ENCODE peak calls at places on chromosomes 6 and 20, in seven cellular contexts. V is CD8-positive, alpha-beta T cell; H is left ventricle myocardium inferior; Q is H9; A is CD8-positive, alpha-beta memory T cell; Z is MM.1S; N is A549. U is an unnamed sample.

GRCh38 chr20:38601216-38602184 is at the start of gene ARHGAP40:
- DNase-seq in V (no peak), Q (peak; percentile 72), Z (peak; percentile 27), N (no peak), A (no peak), H (no peak), U (peak; percentile 29)

GRCh38 chr6:141988954-141989705 is 143.6 kb upstream of the GJE1 start:
- DNase-seq in N (peak; percentile 20), V (no peak), Q (peak; percentile 69), H (no peak), A (peak; percentile 11), Z (peak; percentile 28), U (peak; percentile 25)

GRCh38 chr6:88238065-88238464 is 71.9 kb upstream of the CNR1 start:
- DNase-seq in A (no peak), Z (peak; percentile 66), Q (peak; percentile 66), N (no peak), H (no peak), V (no peak), U (peak; percentile 34)

GRCh38 chr20:43755851-43756250 is 29.0 kb upstream of the GTSF1L start:
- DNase-seq in Z (no peak), N (no peak), Q (no peak), A (no peak), V (no peak), H (no peak), U (no peak)

GRCh38 chr6:164010446-164011071 is 596.0 kb downstream of the QKI start:
- DNase-seq in Z (no peak), A (no peak), V (no peak), Q (no peak), H (peak; percentile 29), N (no peak), U (no peak)

GRCh38 chr6:131976545-131977061 is 25.4 kb upstream of the CCN2 start:
- DNase-seq in V (no peak), H (no peak), N (no peak), A (no peak), Q (no peak), Z (no peak), U (no peak)

GRCh38 chr20:21047981-21048380 is 58.2 kb downstream of the LINC00237 start:
- DNase-seq in N (no peak), Q (no peak), A (no peak), V (no peak), H (no peak), Z (no peak), U (no peak)

GRCh38 chr6:80618953-80619352 is 512.5 kb downstream of the BCKDHB start:
- DNase-seq in V (no peak), H (no peak), A (no peak), N (no peak), Z (no peak), Q (no peak), U (no peak)

GRCh38 chr6:16335176-16335575 is 96.8 kb downstream of the GMPR start:
- DNase-seq in A (no peak), N (no peak), H (no peak), V (no peak), Z (no peak), Q (no peak), U (no peak)

GRCh38 chr6:85662251-85662650 is 19.6 kb upstream of the SYNCRIP start:
- DNase-seq in Q (no peak), H (no peak), A (no peak), Z (no peak), V (no peak), N (no peak), U (no peak)

GRCh38 chr6:90790696-90791095 is 203.8 kb upstream of the MAP3K7 start:
- DNase-seq in V (no peak), Z (no peak), H (no peak), A (no peak), N (no peak), Q (no peak), U (no peak)

GRCh38 chr6:4192173-4192572 is 56.8 kb upstream of the ECI2 start:
- DNase-seq in A (no peak), H (no peak), Z (no peak), N (no peak), Q (no peak), V (no peak), U (no peak)

GRCh38 chr6:6220718-6221117 is 99.7 kb downstream of the F13A1 start:
- DNase-seq in Z (peak; percentile 9), N (no peak), H (no peak), A (no peak), V (no peak), Q (no peak), U (no peak)

GRCh38 chr6:6219716-6220115 is 100.7 kb downstream of the F13A1 start:
- DNase-seq in A (no peak), Z (no peak), H (no peak), Q (no peak), N (no peak), V (no peak), U (no peak)

GRCh38 chr6:6218246-6219085 is 102.0 kb downstream of the F13A1 start:
- DNase-seq in A (no peak), N (peak; percentile 6), V (no peak), Q (no peak), H (no peak), Z (no peak), U (no peak)

GRCh38 chr6:6221829-6222535 is 98.5 kb downstream of the F13A1 start:
- DNase-seq in Q (peak; percentile 58), A (no peak), V (no peak), H (no peak), Z (no peak), N (no peak), U (peak; percentile 81)

GRCh38 chr6:6217838-6218237 is 102.6 kb downstream of the F13A1 start:
- DNase-seq in A (no peak), Q (no peak), V (no peak), N (no peak), H (no peak), Z (no peak), U (no peak)
- H3K27ac ChIP-seq in A (no peak overlapping the region), Q (no peak overlapping the region), V (no peak overlapping the region), N (no peak overlapping the region), H (no peak overlapping the region), Z (no peak overlapping the region), U (no peak overlapping the region)

GRCh38 chr6:33578164-33578563 is 1.9 kb downstream of the BAK1 start:
- DNase-seq in A (no peak), Q (no peak), Z (no peak), V (no peak), H (no peak), N (no peak), U (no peak)
- H3K27ac ChIP-seq in A (peak overlapping the region; percentile 90), Q (no peak overlapping the region), Z (peak overlapping the region; percentile 77), V (peak overlapping the region; percentile 85), H (peak overlapping the region; percentile 92), N (no peak overlapping the region), U (no peak overlapping the region)

GRCh38 chr20:63214514-63214913 is 1.4 kb downstream of the YTHDF1 start:
- DNase-seq in Q (no peak), Z (no peak), V (no peak), H (no peak), A (no peak), N (no peak), U (no peak)
- H3K27ac ChIP-seq in Q (no peak overlapping the region), Z (no peak overlapping the region), V (no peak overlapping the region), H (no peak overlapping the region), A (no peak overlapping the region), N (peak overlapping the region; percentile 96), U (peak overlapping the region; percentile 94)

GRCh38 chr6:33390767-33391277 is 801 bp upstream of the KIFC1 start:
- DNase-seq in Z (no peak), Q (no peak), H (no peak), A (no peak), V (no peak), N (no peak), U (no peak)

GRCh38 chr6:33391278-33392167 is at the start of gene KIFC1:
- DNase-seq in H (peak; percentile 99), Z (peak; percentile 99), V (peak; percentile 99), N (peak; percentile 92), Q (peak; percentile 99), A (peak; percentile 100), U (peak; percentile 100)

GRCh38 chr6:33392979-33393378 is 1.4 kb downstream of the KIFC1 start:
- DNase-seq in A (no peak), Q (no peak), Z (no peak), N (no peak), V (no peak), H (no peak), U (no peak)

GRCh38 chr6:33392168-33392947 is 735 bp downstream of the KIFC1 start:
- DNase-seq in Z (peak; percentile 26), N (no peak), Q (no peak), H (no peak), V (no peak), A (peak; percentile 35), U (peak; percentile 37)

GRCh38 chr6:33390173-33390572 is 1.4 kb upstream of the KIFC1 start:
- DNase-seq in H (no peak), Z (no peak), N (no peak), Q (no peak), A (no peak), V (no peak), U (no peak)
- H3K27ac ChIP-seq in H (no peak overlapping the region), Z (no peak overlapping the region), N (no peak overlapping the region), Q (no peak overlapping the region), A (no peak overlapping the region), V (peak overlapping the region; percentile 68), U (peak overlapping the region; percentile 98)

GRCh38 chr20:32743237-32744112 is at the start of gene COMMD7:
- DNase-seq in N (no peak), Q (peak; percentile 90), A (peak; percentile 51), H (peak; percentile 66), Z (peak; percentile 86), V (peak; percentile 51), U (peak; percentile 41)
- H3K27ac ChIP-seq in N (peak within 1 kb of the TSS; percentile 88), Q (no peak within 1 kb of the TSS), A (peak within 1 kb of the TSS; percentile 87), H (peak within 1 kb of the TSS; percentile 89), Z (peak within 1 kb of the TSS; percentile 55), V (peak within 1 kb of the TSS; percentile 79), U (peak within 1 kb of the TSS; percentile 31)

GRCh38 chr6:107657755-107658461 is 166.2 kb downstream of the SCML4 start:
- DNase-seq in Q (peak; percentile 55), H (peak; percentile 29), A (peak; percentile 42), Z (peak; percentile 90), N (no peak), V (peak; percentile 29), U (no peak)

GRCh38 chr6:107656883-107657282 is 167.0 kb downstream of the SOBP start:
- DNase-seq in Q (no peak), V (no peak), H (peak; percentile 55), Z (no peak), N (no peak), A (no peak), U (no peak)

GRCh38 chr6:107658920-107659879 is 164.9 kb downstream of the SCML4 start:
- DNase-seq in Z (no peak), N (no peak), Q (no peak), A (no peak), V (no peak), H (no peak), U (no peak)

GRCh38 chr6:107656381-107656780 is 166.5 kb downstream of the SOBP start:
- DNase-seq in H (no peak), Z (no peak), Q (no peak), A (no peak), V (no peak), N (no peak), U (no peak)

GRCh38 chr6:107657373-107657754 is 166.7 kb downstream of the SCML4 start:
- DNase-seq in A (no peak), V (no peak), H (no peak), Q (no peak), Z (no peak), N (no peak), U (no peak)
- H3K27ac ChIP-seq in A (no peak overlapping the region), V (no peak overlapping the region), H (peak overlapping the region; percentile 66), Q (no peak overlapping the region), Z (peak overlapping the region; percentile 67), N (no peak overlapping the region), U (no peak overlapping the region)

U was measured in WERI-Rb-1.